ENCODE peak calls at places on chromosomes 2 and 18, in four cellular contexts. One of them, this sample, is unnamed. For H3K4me1, the result is how much of the 10 kb centered on the place peaks cover.

GRCh38 chr2:109174214-109174613 is 45.2 kb downstream of the SH3RF3 start:
- DNase-seq in MM.1S: no peak
- DNase-seq in CD4-positive, CD25-positive, alpha-beta regulatory T cell: no peak
- DNase-seq in kidney: peak
- DNase-seq in this sample: no peak

GRCh38 chr2:223925106-223925505 is 20.0 kb downstream of the WDFY1 start:
- DNase-seq in MM.1S: no peak
- DNase-seq in CD4-positive, CD25-positive, alpha-beta regulatory T cell: no peak
- DNase-seq in kidney: no peak
- DNase-seq in this sample: no peak

GRCh38 chr2:45452866-45453265 is 158.2 kb downstream of the SRBD1 start:
- DNase-seq in MM.1S: no peak
- DNase-seq in CD4-positive, CD25-positive, alpha-beta regulatory T cell: no peak
- DNase-seq in kidney: no peak
- DNase-seq in this sample: no peak

GRCh38 chr2:227180286-227180685 is 15.9 kb downstream of the COL4A3 start:
- DNase-seq in MM.1S: no peak
- DNase-seq in CD4-positive, CD25-positive, alpha-beta regulatory T cell: no peak
- DNase-seq in kidney: peak
- DNase-seq in this sample: no peak

GRCh38 chr2:177434475-177434874 is 41.9 kb downstream of the AGPS start:
- DNase-seq in MM.1S: no peak
- DNase-seq in CD4-positive, CD25-positive, alpha-beta regulatory T cell: no peak
- DNase-seq in kidney: no peak
- DNase-seq in this sample: no peak

GRCh38 chr2:74581463-74581862 is 26.9 kb downstream of the DOK1 start:
- DNase-seq in MM.1S: no peak
- DNase-seq in CD4-positive, CD25-positive, alpha-beta regulatory T cell: no peak
- DNase-seq in kidney: no peak
- DNase-seq in this sample: no peak

GRCh38 chr2:233856184-233856583 is 1.8 kb upstream of the HJURP start:
- DNase-seq in MM.1S: no peak
- DNase-seq in CD4-positive, CD25-positive, alpha-beta regulatory T cell: no peak
- DNase-seq in kidney: no peak
- DNase-seq in this sample: no peak

GRCh38 chr18:47531759-47532158 is 280.3 kb upstream of the SKOR2 start:
- DNase-seq in MM.1S: no peak
- DNase-seq in CD4-positive, CD25-positive, alpha-beta regulatory T cell: no peak
- DNase-seq in kidney: no peak
- DNase-seq in this sample: no peak

GRCh38 chr2:16665746-16666452 is at the start of gene CYRIA:
- DNase-seq in MM.1S: peak
- DNase-seq in CD4-positive, CD25-positive, alpha-beta regulatory T cell: no peak
- DNase-seq in kidney: peak
- DNase-seq in this sample: peak

GRCh38 chr2:240369725-240370585 is 65.5 kb upstream of the GPC1 start:
- DNase-seq in MM.1S: no peak
- DNase-seq in CD4-positive, CD25-positive, alpha-beta regulatory T cell: no peak
- DNase-seq in kidney: peak
- DNase-seq in this sample: peak

GRCh38 chr2:234843411-234843810 is 108.4 kb upstream of the SH3BP4 start:
- DNase-seq in MM.1S: no peak
- DNase-seq in CD4-positive, CD25-positive, alpha-beta regulatory T cell: no peak
- DNase-seq in kidney: no peak
- DNase-seq in this sample: no peak

GRCh38 chr2:183951636-183952035 is 646.7 kb upstream of the ZNF804A start:
- DNase-seq in MM.1S: no peak
- DNase-seq in CD4-positive, CD25-positive, alpha-beta regulatory T cell: no peak
- DNase-seq in kidney: no peak
- DNase-seq in this sample: no peak

GRCh38 chr2:202046577-202046976 is 12.9 kb downstream of the FZD7 start:
- DNase-seq in MM.1S: no peak
- DNase-seq in CD4-positive, CD25-positive, alpha-beta regulatory T cell: no peak
- DNase-seq in kidney: no peak
- DNase-seq in this sample: no peak

GRCh38 chr2:28515176-28515751 is 19.4 kb downstream of the PLB1 start:
- DNase-seq in MM.1S: no peak
- DNase-seq in CD4-positive, CD25-positive, alpha-beta regulatory T cell: no peak
- DNase-seq in kidney: no peak
- DNase-seq in this sample: no peak

GRCh38 chr2:236717120-236717519 is 147.5 kb downstream of the ACKR3 start:
- DNase-seq in MM.1S: no peak
- DNase-seq in CD4-positive, CD25-positive, alpha-beta regulatory T cell: no peak
- DNase-seq in kidney: no peak
- DNase-seq in this sample: no peak

GRCh38 chr2:177983183-177983788 is 89.3 kb downstream of the PDE11A start:
- DNase-seq in MM.1S: peak
- DNase-seq in CD4-positive, CD25-positive, alpha-beta regulatory T cell: no peak
- DNase-seq in kidney: no peak
- DNase-seq in this sample: peak

GRCh38 chr2:194714541-194714940 is 942.5 kb upstream of the SLC39A10 start:
- DNase-seq in MM.1S: no peak
- DNase-seq in CD4-positive, CD25-positive, alpha-beta regulatory T cell: no peak
- DNase-seq in kidney: no peak
- DNase-seq in this sample: no peak

GRCh38 chr2:128367601-128368359 is 49.1 kb upstream of the HS6ST1 start:
- DNase-seq in MM.1S: no peak
- DNase-seq in CD4-positive, CD25-positive, alpha-beta regulatory T cell: no peak
- DNase-seq in kidney: peak
- DNase-seq in this sample: no peak

GRCh38 chr2:196259507-196260481 is 88.4 kb upstream of the STK17B start:
- DNase-seq in MM.1S: no peak
- DNase-seq in CD4-positive, CD25-positive, alpha-beta regulatory T cell: no peak
- DNase-seq in kidney: no peak
- DNase-seq in this sample: no peak

GRCh38 chr2:9655441-9656269 is 24.9 kb upstream of the YWHAQ start:
- DNase-seq in MM.1S: no peak
- DNase-seq in CD4-positive, CD25-positive, alpha-beta regulatory T cell: no peak
- DNase-seq in kidney: no peak
- DNase-seq in this sample: no peak

GRCh38 chr2:44362207-44363015 is 664 bp downstream of the CAMKMT start:
- DNase-seq in MM.1S: peak
- DNase-seq in CD4-positive, CD25-positive, alpha-beta regulatory T cell: peak
- DNase-seq in kidney: peak
- DNase-seq in this sample: peak

GRCh38 chr18:29377346-29377745 is 1200.4 kb upstream of the CDH2 start:
- DNase-seq in MM.1S: no peak
- DNase-seq in CD4-positive, CD25-positive, alpha-beta regulatory T cell: no peak
- DNase-seq in kidney: no peak
- DNase-seq in this sample: no peak

GRCh38 chr2:101139495-101139894 is 11.7 kb downstream of the TBC1D8 start:
- DNase-seq in MM.1S: no peak
- DNase-seq in CD4-positive, CD25-positive, alpha-beta regulatory T cell: no peak
- DNase-seq in kidney: no peak
- DNase-seq in this sample: no peak

GRCh38 chr2:101135412-101136296 is 15.5 kb downstream of the TBC1D8 start:
- DNase-seq in MM.1S: no peak
- DNase-seq in CD4-positive, CD25-positive, alpha-beta regulatory T cell: no peak
- DNase-seq in kidney: peak
- DNase-seq in this sample: no peak

GRCh38 chr2:101140978-101141655 is 10.1 kb downstream of the TBC1D8 start:
- DNase-seq in MM.1S: no peak
- DNase-seq in CD4-positive, CD25-positive, alpha-beta regulatory T cell: no peak
- DNase-seq in kidney: no peak
- DNase-seq in this sample: no peak

GRCh38 chr2:101142163-101142562 is 9.0 kb downstream of the TBC1D8 start:
- DNase-seq in MM.1S: no peak
- DNase-seq in CD4-positive, CD25-positive, alpha-beta regulatory T cell: no peak
- DNase-seq in kidney: no peak
- DNase-seq in this sample: no peak

GRCh38 chr2:101140237-101140636 is 10.9 kb downstream of the TBC1D8 start:
- DNase-seq in MM.1S: no peak
- DNase-seq in CD4-positive, CD25-positive, alpha-beta regulatory T cell: no peak
- DNase-seq in kidney: no peak
- DNase-seq in this sample: no peak
- H3K4me1 ChIP-seq in MM.1S: under half
- H3K4me1 ChIP-seq in CD4-positive, CD25-positive, alpha-beta regulatory T cell: under half
- H3K4me1 ChIP-seq in kidney: under half
- H3K4me1 ChIP-seq in this sample: under half

DNA sequence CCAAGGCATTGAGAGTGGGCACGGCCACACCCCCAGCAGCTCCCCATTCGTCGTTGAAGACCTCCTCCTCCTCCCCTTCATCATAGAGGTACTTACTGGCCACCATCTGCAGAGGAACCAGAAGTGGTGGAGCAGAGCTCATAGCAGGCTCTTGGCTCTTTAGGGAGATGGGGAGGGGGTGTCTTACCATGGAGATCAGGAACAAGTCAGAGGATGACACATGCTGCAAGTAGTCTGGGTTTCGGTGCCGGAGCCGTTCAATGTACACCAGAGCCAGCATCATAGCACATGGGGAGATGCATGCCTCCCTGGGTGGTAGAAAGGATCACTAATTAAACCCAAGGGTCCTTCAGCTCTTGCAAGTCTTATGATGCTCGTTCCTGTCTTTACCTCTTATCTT is 1.9 kb downstream of the CNPPD1 start:
- DNase-seq in MM.1S: no peak
- DNase-seq in CD4-positive, CD25-positive, alpha-beta regulatory T cell: no peak
- DNase-seq in kidney: no peak
- DNase-seq in this sample: no peak
- H3K4me1 ChIP-seq in MM.1S: under half
- H3K4me1 ChIP-seq in CD4-positive, CD25-positive, alpha-beta regulatory T cell: half or more
- H3K4me1 ChIP-seq in kidney: under half
- H3K4me1 ChIP-seq in this sample: under half

GRCh38 chr18:475202-475624 is 25.3 kb downstream of the COLEC12 start:
- DNase-seq in MM.1S: no peak
- DNase-seq in CD4-positive, CD25-positive, alpha-beta regulatory T cell: no peak
- DNase-seq in kidney: no peak
- DNase-seq in this sample: no peak
- H3K4me1 ChIP-seq in MM.1S: under half
- H3K4me1 ChIP-seq in CD4-positive, CD25-positive, alpha-beta regulatory T cell: under half
- H3K4me1 ChIP-seq in kidney: under half
- H3K4me1 ChIP-seq in this sample: under half

DNA sequence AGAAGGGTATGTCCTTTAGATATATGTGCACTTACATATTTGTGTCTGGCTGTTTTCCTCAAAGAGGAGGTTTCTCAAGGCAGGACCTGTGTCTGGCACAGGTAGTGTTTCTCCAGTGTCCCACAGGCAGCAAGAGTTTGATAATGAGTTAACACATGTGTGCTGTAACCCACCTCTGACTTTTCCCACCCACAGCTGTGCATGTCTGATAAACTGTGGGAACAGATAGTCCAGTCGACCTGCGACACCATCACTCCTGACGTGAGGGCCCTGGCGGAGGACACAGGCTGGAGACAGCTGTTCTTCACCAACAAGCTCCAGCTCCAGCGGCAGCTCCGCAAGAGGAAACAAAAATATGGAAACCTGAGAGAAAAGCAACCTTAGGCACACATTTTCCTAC is 58.2 kb downstream of the SLC16A14 start:
- DNase-seq in MM.1S: no peak
- DNase-seq in CD4-positive, CD25-positive, alpha-beta regulatory T cell: no peak
- DNase-seq in kidney: no peak
- DNase-seq in this sample: no peak
- H3K4me1 ChIP-seq in MM.1S: under half
- H3K4me1 ChIP-seq in CD4-positive, CD25-positive, alpha-beta regulatory T cell: under half
- H3K4me1 ChIP-seq in kidney: under half
- H3K4me1 ChIP-seq in this sample: under half